ENCODE peak calls at places on chromosomes 3 and 15, in six cellular contexts. C is CD8-positive, alpha-beta T cell; Q is activated naive CD4-positive, alpha-beta T cell treated with anti-CD3 and anti-CD28 coated beads, Interleukin-2, amount 50 U/mL, for 72 hours; D is Karpas-422; H is effector CD4-positive, alpha-beta T cell; Z is C1 segment of cervical spinal cord. E is an unnamed sample.

GRCh38 chr3:48431224-48432029 is 1.5 kb upstream of the PLXNB1 start:
- DNase-seq in Q (no peak), D (no peak), Z (no peak), C (no peak), H (no peak), E (no peak)

GRCh38 chr3:29420106-29420505 is 139.2 kb downstream of the RBMS3 start:
- DNase-seq in D (no peak), C (no peak), Q (no peak), Z (no peak), H (no peak), E (no peak)

GRCh38 chr3:23811919-23812318 is 6.2 kb downstream of the UBE2E1 start:
- DNase-seq in Q (no peak), H (no peak), D (no peak), C (no peak), Z (no peak), E (no peak)

GRCh38 chr3:114861666-114862065 is 285.4 kb downstream of the ZBTB20 start:
- DNase-seq in Q (no peak), H (no peak), Z (no peak), D (no peak), C (no peak), E (no peak)

GRCh38 chr3:98557324-98558010 is 25.7 kb downstream of the GPR15 start:
- DNase-seq in H (no peak), D (no peak), Q (peak; percentile 50), Z (no peak), C (no peak), E (no peak)

GRCh38 chr3:152830245-152830644 is 4.7 kb upstream of the P2RY1 start:
- DNase-seq in Z (no peak), D (no peak), H (no peak), Q (no peak), C (no peak), E (no peak)

GRCh38 chr15:37773111-37773860 is 161.2 kb upstream of the TMCO5A start:
- DNase-seq in Z (no peak), Q (no peak), H (no peak), C (no peak), D (no peak), E (no peak)

GRCh38 chr3:136994772-136995516 is 37.2 kb downstream of the IL20RB start:
- DNase-seq in Q (no peak), H (no peak), C (no peak), Z (no peak), D (no peak), E (no peak)

GRCh38 chr15:40343512-40343911 is 2.8 kb upstream of the CCDC9B start:
- DNase-seq in Q (no peak), Z (no peak), D (no peak), H (no peak), C (no peak), E (no peak)

GRCh38 chr15:41932511-41932910 is 38.7 kb upstream of the SPTBN5 start:
- DNase-seq in D (no peak), C (no peak), H (no peak), Z (no peak), Q (no peak), E (no peak)

GRCh38 chr3:133469140-133469731 is 69.4 kb downstream of the BFSP2 start:
- DNase-seq in Q (no peak), H (no peak), C (no peak), Z (no peak), D (peak; percentile 56), E (no peak)

GRCh38 chr3:121999931-122000330 is 22.1 kb downstream of the ILDR1 start:
- DNase-seq in H (no peak), Z (no peak), D (no peak), Q (no peak), C (no peak), E (no peak)

GRCh38 chr3:108131105-108131794 is 40.4 kb upstream of the CD47 start:
- DNase-seq in C (no peak), D (no peak), H (no peak), Q (no peak), Z (no peak), E (no peak)

GRCh38 chr15:57375827-57376694 is at the start of gene CGNL1:
- DNase-seq in Q (no peak), C (no peak), H (no peak), D (no peak), Z (no peak), E (no peak)

GRCh38 chr15:100733088-100733487 is 130.7 kb downstream of the ASB7 start:
- DNase-seq in C (no peak), H (no peak), D (no peak), Z (no peak), Q (no peak), E (no peak)

GRCh38 chr3:13023251-13024055 is 49.8 kb downstream of the IQSEC1 start:
- DNase-seq in Z (no peak), H (no peak), Q (no peak), D (no peak), C (no peak), E (no peak)

GRCh38 chr3:124483915-124484470 is 246.3 kb upstream of the UMPS start:
- DNase-seq in C (no peak), Z (no peak), D (no peak), Q (no peak), H (no peak), E (no peak)